ENCODE peak calls at places on chromosomes 13 and 19, in six cellular contexts. E is HCT116, G is WTC11, Z is HEK293T, L is H1, B is K562. O is an unnamed sample.

GRCh38 chr13:35979378-35979911 is 151.7 kb downstream of the DCLK1 start:
- DNase-seq in E (no peak), G (no peak), Z (no peak), L (no peak), B (no peak), O (no peak)

GRCh38 chr19:15381864-15382263 is 2.3 kb upstream of the AKAP8 start:
- DNase-seq in E (no peak), G (no peak), Z (no peak), L (no peak), B (no peak), O (no peak)

GRCh38 chr19:3335431-3336350 is 30.7 kb upstream of the NFIC start:
- DNase-seq in E (no peak), G (no peak), Z (no peak), L (no peak), B (no peak), O (no peak)

GRCh38 chr13:80452279-80452678 is 111.4 kb upstream of the SPRY2 start:
- DNase-seq in E (no peak), G (no peak), Z (no peak), L (no peak), B (no peak), O (no peak)

GRCh38 chr13:108795841-108796240 is 166.4 kb downstream of the MYO16 start:
- DNase-seq in E (no peak), G (no peak), Z (no peak), L (no peak), B (no peak), O (no peak)

GRCh38 chr13:112168771-112169170 is 101.8 kb downstream of the SOX1 start:
- DNase-seq in E (no peak), G (no peak), Z (no peak), L (no peak), B (no peak), O (no peak)

GRCh38 chr19:47436712-47437401 is 17.5 kb upstream of the MEIS3 start:
- DNase-seq in E (peak; percentile 62), G (peak; percentile 90), Z (peak; percentile 83), L (no peak), B (peak; percentile 85), O (peak; percentile 50)

GRCh38 chr19:51794865-51795490 is at the start of gene FPR3:
- DNase-seq in E (no peak), G (no peak), Z (no peak), L (no peak), B (no peak), O (no peak)

GRCh38 chr13:51444922-51445321 is 7.9 kb downstream of the INTS6 start:
- DNase-seq in E (peak; percentile 15), G (no peak), Z (no peak), L (no peak), B (no peak), O (no peak)

GRCh38 chr19:56348289-56348877 is 33.7 kb upstream of the ZSCAN5A start:
- DNase-seq in E (peak; percentile 22), G (peak; percentile 34), Z (no peak), L (no peak), B (peak; percentile 68), O (no peak)

GRCh38 chr19:54462072-54462712 is 1.4 kb downstream of the LENG9 start:
- DNase-seq in E (no peak), G (no peak), Z (no peak), L (no peak), B (no peak), O (no peak)

DNA sequence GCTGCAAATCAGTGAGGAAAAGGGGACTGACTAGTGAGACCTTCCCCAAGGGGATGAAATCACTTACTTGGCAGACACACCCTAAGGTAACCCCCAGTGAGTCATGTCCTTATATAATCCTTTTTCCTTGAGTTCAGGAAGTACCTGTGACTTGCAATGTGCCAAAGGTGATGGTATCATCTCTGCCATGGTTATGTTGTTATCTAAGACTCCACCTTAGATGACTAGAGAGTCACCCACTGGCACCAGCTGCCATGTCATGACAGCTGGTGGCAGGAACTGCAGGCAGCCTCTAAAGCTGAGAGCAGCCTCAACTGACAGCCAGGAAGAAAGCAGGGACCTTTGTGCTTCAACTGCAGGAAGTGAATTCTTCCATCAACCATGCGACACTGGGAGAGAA is 12.5 kb downstream of the PBX4 start:
- DNase-seq in E (peak; percentile 82), G (no peak), Z (no peak), L (no peak), B (peak; percentile 13), O (no peak)
- TF ChIP-seq SP1 in E (peak; percentile 85), G (no peak), Z (no peak), L (no peak), B (no peak), O (no peak)

GRCh38 chr13:46666727-46667456 is 113.9 kb downstream of the LRCH1 start:
- DNase-seq in E (no peak), G (peak; percentile 58), Z (peak; percentile 45), L (peak; percentile 25), B (no peak), O (no peak)
- TF ChIP-seq SP1 in E (no peak), G (no peak), Z (no peak), L (peak; percentile 19), B (no peak), O (no peak)

DNA sequence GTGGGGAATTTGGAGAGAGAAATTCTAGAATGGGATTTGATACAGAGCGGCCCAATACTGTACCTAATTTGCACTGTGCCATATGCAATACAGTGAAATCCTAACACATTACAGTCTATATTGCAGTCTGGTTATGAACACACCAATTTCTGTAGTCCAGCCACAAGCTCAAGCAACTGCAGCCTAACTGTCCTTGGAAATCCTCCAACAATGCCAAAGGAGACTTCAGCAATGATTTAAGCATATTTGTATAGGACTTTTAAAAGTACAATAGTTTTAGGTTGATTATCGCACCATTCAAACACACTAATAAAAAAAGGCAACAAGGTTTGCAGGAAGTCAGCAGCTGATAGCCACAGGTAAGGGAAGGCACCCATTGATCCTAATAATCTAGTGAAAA is 17.2 kb downstream of the DIAPH3 start:
- DNase-seq in E (no peak), G (no peak), Z (no peak), L (no peak), B (no peak), O (no peak)
- TF ChIP-seq SP1 in E (no peak), G (no peak), Z (no peak), L (no peak), B (no peak), O (no peak)

DNA sequence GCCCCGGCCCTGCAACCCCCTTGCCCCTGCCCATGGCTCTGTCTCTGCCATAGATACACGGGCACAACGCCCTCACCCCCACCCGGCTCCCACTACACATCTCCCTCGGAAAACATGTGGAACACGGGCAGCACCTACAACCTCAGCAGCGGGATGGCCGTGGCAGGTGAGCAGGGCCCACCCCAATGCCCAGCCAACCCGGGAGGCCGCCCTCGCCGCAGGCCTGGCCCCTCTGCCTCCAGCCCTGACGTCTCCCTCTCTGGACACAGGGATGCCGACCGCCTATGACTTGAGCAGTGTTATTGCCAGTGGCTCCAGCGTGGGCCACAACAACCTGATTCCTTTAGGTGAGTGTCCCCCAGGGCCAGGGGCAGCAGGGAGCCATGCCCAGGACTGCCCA is 7.7 kb downstream of the YIPF2 start:
- DNase-seq in E (no peak), G (no peak), Z (no peak), L (no peak), B (no peak), O (no peak)
- TF ChIP-seq SP1 in E (no peak), G (no peak), Z (no peak), L (no peak), B (no peak), O (no peak)

GRCh38 chr13:49042476-49042875 is 66.8 kb downstream of the FNDC3A start:
- DNase-seq in E (no peak), G (no peak), Z (no peak), L (no peak), B (no peak), O (no peak)
- TF ChIP-seq SP1 in E (no peak), G (no peak), Z (no peak), L (no peak), B (no peak), O (no peak)

O was measured in HepG2.